ENCODE peak calls at places on chromosomes 11 and 22, in eight cellular contexts. W is neural crest cell, Q is HFF-Myc, X is GM10248, P is adrenal gland, N is fibroblast of villous mesenchyme, T is HFFc6, K is glutamatergic neuron. S is an unnamed sample.

GRCh38 chr11:46003647-46004046 is 81.2 kb downstream of the LARGE2 start:
- DNase-seq in N (peak), P (no peak), T (no peak), Q (no peak), W (no peak), K (no peak), X (no peak), S (no peak)

GRCh38 chr11:27011560-27012253 is 17.8 kb downstream of the FIBIN start:
- DNase-seq in K (no peak), P (no peak), X (no peak), Q (no peak), W (no peak), N (no peak), T (no peak), S (no peak)

GRCh38 chr11:95256204-95256819 is 25.3 kb upstream of the SESN3 start:
- DNase-seq in Q (no peak), P (no peak), N (peak), W (no peak), K (no peak), T (no peak), X (no peak), S (no peak)

GRCh38 chr22:27377901-27378300 is 423.7 kb downstream of the MN1 start:
- DNase-seq in X (no peak), P (peak), W (no peak), N (peak), K (peak), T (no peak), Q (no peak), S (no peak)

GRCh38 chr11:394034-394857 is at the start of gene PKP3:
- DNase-seq in P (no peak), T (peak), X (no peak), K (no peak), W (no peak), Q (no peak), N (peak), S (no peak)

GRCh38 chr11:44351006-44351660 is 41.2 kb upstream of the ALX4 start:
- DNase-seq in Q (no peak), W (no peak), N (no peak), P (no peak), T (no peak), X (peak), K (no peak), S (no peak)

GRCh38 chr11:8760896-8761295 is 78.3 kb downstream of the RPL27A start:
- DNase-seq in T (no peak), N (peak), W (no peak), Q (no peak), P (no peak), X (no peak), K (no peak), S (no peak)

GRCh38 chr11:93871521-93871920 is 21.1 kb upstream of the VSTM5 start:
- DNase-seq in K (no peak), P (no peak), W (no peak), X (no peak), T (no peak), N (no peak), Q (no peak), S (no peak)

GRCh38 chr11:3867209-3868071 is 12.0 kb downstream of the STIM1 start:
- DNase-seq in N (peak), P (peak), Q (no peak), T (no peak), W (no peak), K (no peak), X (no peak), S (peak)

GRCh38 chr22:46607483-46608114 is 12.6 kb upstream of the GRAMD4 start:
- DNase-seq in X (no peak), W (no peak), K (no peak), N (no peak), P (no peak), Q (no peak), T (no peak), S (no peak)

GRCh38 chr22:40323681-40324083 is 22.6 kb upstream of the ADSL start:
- DNase-seq in K (no peak), W (no peak), N (no peak), T (no peak), P (no peak), X (no peak), Q (no peak), S (peak)

GRCh38 chr22:33569547-33569946 is 350.7 kb downstream of the LARGE1 start:
- DNase-seq in K (no peak), Q (no peak), W (no peak), P (no peak), X (no peak), T (no peak), N (no peak), S (no peak)

GRCh38 chr11:86066033-86066432 is 2.9 kb downstream of the PICALM start:
- DNase-seq in P (no peak), T (no peak), K (no peak), Q (no peak), X (no peak), W (no peak), N (no peak), S (no peak)

GRCh38 chr11:25961539-25961938 is 370.4 kb upstream of the ANO3 start:
- DNase-seq in K (no peak), N (peak), T (no peak), X (no peak), P (no peak), Q (no peak), W (no peak), S (no peak)

GRCh38 chr11:72079776-72080325 is 491 bp downstream of the NUMA1 start:
- DNase-seq in T (no peak), X (no peak), P (no peak), K (no peak), Q (no peak), W (peak), N (peak), S (peak)

GRCh38 chr22:39148727-39149535 is 3.5 kb downstream of the CBX7 start:
- DNase-seq in P (no peak), Q (no peak), W (no peak), T (no peak), X (peak), N (no peak), K (no peak), S (peak)

GRCh38 chr22:50169774-50170341 is 673 bp upstream of the PANX2 start:
- DNase-seq in K (no peak), T (no peak), W (no peak), X (peak), Q (no peak), N (peak), P (no peak), S (peak)

GRCh38 chr11:24932110-24933000 is 435.5 kb downstream of the LUZP2 start:
- DNase-seq in N (no peak), W (no peak), K (no peak), P (no peak), X (no peak), Q (no peak), T (no peak), S (no peak)

GRCh38 chr11:1826552-1827094 is 8.2 kb upstream of the SYT8 start:
- DNase-seq in Q (no peak), N (peak), K (peak), X (no peak), P (no peak), T (no peak), W (no peak), S (no peak)

GRCh38 chr11:15707971-15708370 is 593.2 kb downstream of the INSC start:
- DNase-seq in K (no peak), T (no peak), X (no peak), N (peak), P (peak), W (no peak), Q (no peak), S (no peak)

GRCh38 chr11:355581-356458 is 13.5 kb upstream of the B4GALNT4 start:
- DNase-seq in W (peak), Q (peak), K (peak), T (peak), X (peak), N (peak), P (peak), S (peak)

GRCh38 chr22:20128902-20129746 is 2.5 kb upstream of the ZDHHC8 start:
- DNase-seq in K (peak), T (peak), W (peak), N (peak), Q (no peak), X (no peak), P (peak), S (peak)

GRCh38 chr11:35873721-35874120 is 70.1 kb upstream of the LDLRAD3 start:
- DNase-seq in W (no peak), X (no peak), P (no peak), Q (no peak), T (no peak), K (no peak), N (no peak), S (no peak)

GRCh38 chr22:17994424-17995108 is 29.8 kb downstream of the MICAL3 start:
- DNase-seq in P (peak), N (no peak), T (no peak), K (no peak), W (no peak), X (no peak), Q (no peak), S (no peak)

GRCh38 chr11:114821626-114822025 is 143.3 kb downstream of the NXPE2 start:
- DNase-seq in Q (no peak), W (no peak), T (no peak), X (no peak), K (peak), P (peak), N (no peak), S (no peak)

GRCh38 chr11:2691991-2692841 is 7.6 kb downstream of the KCNQ1OT1 start:
- DNase-seq in N (no peak), P (peak), Q (no peak), X (no peak), T (no peak), K (no peak), W (no peak), S (no peak)

GRCh38 chr11:35383953-35384352 is 35.4 kb downstream of the SLC1A2 start:
- DNase-seq in Q (no peak), K (no peak), W (no peak), T (no peak), X (no peak), N (no peak), P (no peak), S (no peak)

GRCh38 chr11:118691926-118692830 is 12.7 kb upstream of the TREH start:
- DNase-seq in X (peak), W (no peak), N (peak), Q (no peak), K (no peak), T (peak), P (no peak), S (peak)

GRCh38 chr22:43900206-43900605 is 8.4 kb upstream of the PNPLA5 start:
- DNase-seq in Q (no peak), T (no peak), P (no peak), X (no peak), K (no peak), N (no peak), W (no peak), S (no peak)

GRCh38 chr11:95577716-95578460 is 211.7 kb downstream of the FAM76B start:
- DNase-seq in X (no peak), P (no peak), W (no peak), N (no peak), T (peak), Q (peak), K (no peak), S (peak)

GRCh38 chr11:75968021-75968685 is 153.1 kb downstream of the UVRAG start:
- DNase-seq in K (no peak), Q (no peak), T (no peak), N (no peak), P (no peak), W (no peak), X (no peak), S (no peak)

GRCh38 chr11:28621648-28622215 is 513.5 kb downstream of the METTL15 start:
- DNase-seq in P (peak), X (no peak), Q (no peak), K (no peak), T (peak), N (peak), W (no peak), S (no peak)

GRCh38 chr11:118530180-118530682 is 761 bp upstream of the TMEM25 start:
- DNase-seq in X (no peak), T (no peak), W (no peak), K (no peak), Q (no peak), P (peak), N (no peak), S (no peak)

GRCh38 chr22:39620924-39621690 is 50.6 kb downstream of the CACNA1I start:
- DNase-seq in X (no peak), T (no peak), W (no peak), P (no peak), K (no peak), N (no peak), Q (no peak), S (no peak)

GRCh38 chr11:57493507-57494503 is 21.7 kb downstream of the SLC43A1 start:
- DNase-seq in N (peak), K (peak), Q (no peak), P (peak), X (peak), W (peak), T (no peak), S (peak)

GRCh38 chr11:60318726-60319125 is 8.3 kb upstream of the MS4A6E start:
- DNase-seq in K (no peak), Q (no peak), N (no peak), X (no peak), W (no peak), T (no peak), P (no peak), S (no peak)

GRCh38 chr11:67577951-67578350 is 5.7 kb upstream of the GSTP1 start:
- DNase-seq in Q (no peak), K (no peak), N (no peak), T (no peak), W (no peak), X (no peak), P (no peak), S (no peak)

GRCh38 chr11:67572747-67573419 is 10.7 kb upstream of the GSTP1 start:
- DNase-seq in N (peak), Q (no peak), X (no peak), W (peak), P (peak), K (peak), T (peak), S (peak)

GRCh38 chr11:67571443-67571842 is 12.2 kb upstream of the GSTP1 start:
- DNase-seq in T (no peak), P (no peak), N (no peak), W (no peak), K (no peak), Q (no peak), X (no peak), S (no peak)

GRCh38 chr11:67576742-67577475 is 6.7 kb upstream of the GSTP1 start:
- DNase-seq in W (no peak), P (no peak), T (no peak), X (no peak), Q (no peak), N (no peak), K (no peak), S (no peak)

GRCh38 chr11:67572305-67572704 is 11.3 kb upstream of the GSTP1 start:
- DNase-seq in K (no peak), X (no peak), Q (no peak), T (no peak), W (no peak), P (no peak), N (no peak), S (no peak)
- TF ChIP-seq CTCF in K (no peak), X (no peak), Q (no peak), T (no peak), W (no peak), P (no peak), N (no peak), S (no peak)

GRCh38 chr11:73159297-73159696 is 17.2 kb upstream of the FCHSD2 start:
- DNase-seq in N (no peak), W (no peak), K (no peak), T (no peak), X (no peak), P (no peak), Q (no peak), S (no peak)
- TF ChIP-seq CTCF in N (no peak), W (no peak), K (no peak), T (no peak), X (no peak), P (no peak), Q (no peak), S (no peak)

DNA sequence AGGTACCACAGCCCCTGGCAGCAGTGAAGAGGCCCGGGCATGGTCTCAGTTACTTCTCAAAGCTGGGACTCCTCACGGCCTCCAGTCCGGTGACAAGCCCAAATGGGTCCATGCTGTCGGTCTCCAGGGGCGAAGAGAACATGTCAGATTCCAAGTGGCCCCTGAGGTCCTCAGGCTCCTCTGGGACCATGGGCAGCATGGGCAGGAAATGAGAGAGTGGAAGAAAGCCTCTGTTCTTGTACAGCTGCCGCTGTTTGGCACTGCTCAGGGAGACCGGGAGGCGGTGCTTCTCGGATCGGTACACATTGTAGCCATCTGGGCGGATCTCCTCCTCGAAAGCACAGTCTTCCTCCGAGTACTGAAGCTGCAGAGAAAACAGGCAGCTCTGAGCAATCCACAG is 4.6 kb downstream of the FGF19 start:
- DNase-seq in N (no peak), P (no peak), Q (no peak), K (peak), T (no peak), X (no peak), W (no peak), S (no peak)
- TF ChIP-seq CTCF in N (no peak), P (no peak), Q (no peak), K (no peak), T (no peak), X (no peak), W (no peak), S (no peak)

DNA sequence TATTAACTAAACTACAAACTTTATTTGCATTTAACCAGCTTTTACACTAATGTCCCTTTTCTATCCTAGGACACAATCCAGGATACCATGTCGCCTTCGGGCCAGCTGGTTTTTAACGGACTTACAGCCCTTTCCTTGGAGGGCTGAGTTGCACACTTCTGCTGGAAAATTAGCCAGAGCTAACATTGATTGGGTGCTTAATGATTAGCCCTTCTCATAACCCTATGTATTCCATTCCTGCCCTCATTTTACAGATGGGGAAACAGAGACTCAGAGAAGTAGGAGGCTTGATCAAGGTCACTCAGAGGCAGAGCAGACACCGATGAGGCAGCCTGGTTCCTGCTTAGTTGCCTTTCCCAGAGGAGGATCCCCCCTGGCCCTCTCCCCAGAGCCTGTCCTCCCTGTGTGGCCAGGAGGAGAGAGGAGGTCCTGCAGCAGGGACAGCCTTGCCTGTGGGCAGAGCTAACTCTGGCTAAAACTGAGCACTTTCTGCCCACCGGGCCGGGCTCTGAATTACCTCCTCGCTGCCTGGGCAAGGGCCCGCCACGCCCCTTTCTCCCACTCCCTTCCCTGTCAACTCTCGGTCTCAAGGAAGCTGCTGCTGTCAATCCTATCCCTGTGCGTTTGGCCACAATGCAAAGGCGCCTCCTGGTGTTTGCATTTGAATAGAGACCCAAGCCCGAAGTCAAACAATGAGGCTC is 59.6 kb upstream of the PAX6 start:
- DNase-seq in K (peak), P (peak), X (peak), T (no peak), Q (no peak), N (peak), W (peak), S (peak)
- TF ChIP-seq CTCF in K (peak), P (peak), X (peak), T (peak), Q (peak), N (peak), W (peak), S (peak)

DNA sequence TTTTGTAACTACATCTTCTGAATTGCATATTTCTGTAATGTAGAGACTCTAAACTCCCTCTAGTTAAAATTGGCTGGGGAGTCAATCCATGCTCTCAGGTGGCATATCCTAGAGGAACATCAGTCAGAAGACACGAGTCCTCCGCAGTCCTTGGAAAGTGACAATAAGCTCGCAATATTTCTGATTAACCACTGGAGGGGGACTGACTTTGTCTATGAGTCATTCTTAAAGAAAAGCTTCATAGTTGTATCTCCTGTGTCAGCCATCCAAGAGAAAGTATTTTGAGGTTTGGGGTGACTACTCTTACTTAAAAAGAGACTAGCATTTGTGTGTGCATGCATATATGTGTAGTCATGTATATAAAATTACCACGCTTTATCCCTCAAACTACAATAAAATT is 60.2 kb downstream of the SLN start:
- DNase-seq in W (no peak), K (no peak), X (no peak), T (peak), Q (no peak), P (no peak), N (no peak), S (no peak)
- TF ChIP-seq CTCF in W (no peak), K (no peak), X (no peak), T (peak), Q (no peak), P (no peak), N (no peak), S (no peak)